ENCODE peak calls at places on chromosome 16, in five cellular contexts. One of them, this sample, is unnamed.

GRCh38 chr16:15855704-15856003 is 1.2 kb downstream of the MYH11 start:
- DNase-seq in sigmoid colon: no peak
- DNase-seq in prostate gland: no peak
- DNase-seq in transverse colon: no peak
- DNase-seq in breast epithelium: no peak
- DNase-seq in this sample: no peak

GRCh38 chr16:88923926-88924833 is 52.8 kb downstream of the CBFA2T3 start:
- DNase-seq in sigmoid colon: no peak
- DNase-seq in prostate gland: no peak
- DNase-seq in transverse colon: no peak
- DNase-seq in breast epithelium: no peak
- DNase-seq in this sample: no peak

GRCh38 chr16:15996432-15997109 is 47.2 kb downstream of the ABCC1 start:
- DNase-seq in breast epithelium: no peak
- DNase-seq in prostate gland: no peak
- DNase-seq in sigmoid colon: peak; percentile 78
- DNase-seq in transverse colon: no peak
- DNase-seq in this sample: no peak

GRCh38 chr16:75074920-75075687 is 41.5 kb downstream of the LDHD start:
- DNase-seq in transverse colon: peak; percentile 74
- DNase-seq in sigmoid colon: no peak
- DNase-seq in breast epithelium: no peak
- DNase-seq in prostate gland: no peak
- DNase-seq in this sample: no peak

GRCh38 chr16:11100239-11100750 is 155.7 kb downstream of the SOCS1 start:
- DNase-seq in sigmoid colon: peak; percentile 92
- DNase-seq in prostate gland: no peak
- DNase-seq in transverse colon: peak; percentile 53
- DNase-seq in breast epithelium: peak; percentile 33
- DNase-seq in this sample: peak; percentile 23

GRCh38 chr16:84786605-84787302 is 33.0 kb upstream of the CRISPLD2 start:
- DNase-seq in prostate gland: no peak
- DNase-seq in transverse colon: no peak
- DNase-seq in sigmoid colon: peak; percentile 70
- DNase-seq in breast epithelium: no peak
- DNase-seq in this sample: no peak

GRCh38 chr16:85879975-85880831 is 18.8 kb upstream of the IRF8 start:
- DNase-seq in breast epithelium: no peak
- DNase-seq in transverse colon: no peak
- DNase-seq in prostate gland: no peak
- DNase-seq in sigmoid colon: no peak
- DNase-seq in this sample: no peak

GRCh38 chr16:11636172-11636721 is 32.0 kb upstream of the SNN start:
- DNase-seq in breast epithelium: no peak
- DNase-seq in transverse colon: peak; percentile 57
- DNase-seq in prostate gland: peak; percentile 93
- DNase-seq in sigmoid colon: no peak
- DNase-seq in this sample: peak; percentile 72

GRCh38 chr16:23120562-23120961 is 28.7 kb downstream of the USP31 start:
- DNase-seq in transverse colon: no peak
- DNase-seq in prostate gland: no peak
- DNase-seq in sigmoid colon: no peak
- DNase-seq in breast epithelium: no peak
- DNase-seq in this sample: no peak

GRCh38 chr16:73813523-73813922 is 483.1 kb upstream of the PSMD7 start:
- DNase-seq in transverse colon: no peak
- DNase-seq in sigmoid colon: no peak
- DNase-seq in breast epithelium: no peak
- DNase-seq in prostate gland: no peak
- DNase-seq in this sample: no peak

GRCh38 chr16:89343501-89344291 is 126.2 kb downstream of the ZNF778 start:
- DNase-seq in sigmoid colon: no peak
- DNase-seq in breast epithelium: no peak
- DNase-seq in transverse colon: peak; percentile 40
- DNase-seq in prostate gland: no peak
- DNase-seq in this sample: no peak

GRCh38 chr16:56482667-56483236 is 31.4 kb downstream of the OGFOD1 start:
- DNase-seq in sigmoid colon: no peak
- DNase-seq in transverse colon: no peak
- DNase-seq in breast epithelium: no peak
- DNase-seq in prostate gland: no peak
- DNase-seq in this sample: no peak

GRCh38 chr16:85592700-85593502 is 20.2 kb upstream of the GSE1 start:
- DNase-seq in prostate gland: no peak
- DNase-seq in sigmoid colon: no peak
- DNase-seq in transverse colon: no peak
- DNase-seq in breast epithelium: no peak
- DNase-seq in this sample: no peak

GRCh38 chr16:20850981-20851380 is 44.7 kb downstream of the REXO5 start:
- DNase-seq in breast epithelium: no peak
- DNase-seq in prostate gland: no peak
- DNase-seq in transverse colon: no peak
- DNase-seq in sigmoid colon: no peak
- DNase-seq in this sample: no peak

GRCh38 chr16:14168146-14168545 is 97.0 kb downstream of the MRTFB start:
- DNase-seq in sigmoid colon: no peak
- DNase-seq in transverse colon: no peak
- DNase-seq in breast epithelium: no peak
- DNase-seq in prostate gland: no peak
- DNase-seq in this sample: no peak

GRCh38 chr16:88389621-88390160 is 6.9 kb downstream of the ZNF469 start:
- DNase-seq in transverse colon: no peak
- DNase-seq in breast epithelium: no peak
- DNase-seq in sigmoid colon: no peak
- DNase-seq in prostate gland: no peak
- DNase-seq in this sample: no peak

GRCh38 chr16:87457724-87458423 is 35.0 kb downstream of the ZCCHC14 start:
- DNase-seq in transverse colon: no peak
- DNase-seq in prostate gland: no peak
- DNase-seq in sigmoid colon: no peak
- DNase-seq in breast epithelium: peak; percentile 57
- DNase-seq in this sample: peak; percentile 39

GRCh38 chr16:88983771-88984687 is 7.0 kb upstream of the CBFA2T3 start:
- DNase-seq in sigmoid colon: no peak
- DNase-seq in transverse colon: no peak
- DNase-seq in prostate gland: no peak
- DNase-seq in breast epithelium: no peak
- DNase-seq in this sample: no peak

GRCh38 chr16:56610017-56610608 is 1.7 kb downstream of the MT2A start:
- DNase-seq in sigmoid colon: peak; percentile 83
- DNase-seq in transverse colon: peak; percentile 52
- DNase-seq in prostate gland: peak; percentile 49
- DNase-seq in breast epithelium: peak; percentile 91
- DNase-seq in this sample: no peak

GRCh38 chr16:84270531-84270930 is 24.1 kb upstream of the WFDC1 start:
- DNase-seq in sigmoid colon: no peak
- DNase-seq in prostate gland: no peak
- DNase-seq in breast epithelium: no peak
- DNase-seq in transverse colon: no peak
- DNase-seq in this sample: no peak

GRCh38 chr16:83482545-83483162 is 325.1 kb upstream of the HSBP1 start:
- DNase-seq in sigmoid colon: no peak
- DNase-seq in transverse colon: no peak
- DNase-seq in prostate gland: no peak
- DNase-seq in breast epithelium: no peak
- DNase-seq in this sample: no peak

GRCh38 chr16:82655315-82655714 is 28.5 kb downstream of the CDH13 start:
- DNase-seq in prostate gland: no peak
- DNase-seq in sigmoid colon: peak; percentile 43
- DNase-seq in breast epithelium: no peak
- DNase-seq in transverse colon: peak; percentile 45
- DNase-seq in this sample: no peak

GRCh38 chr16:88941933-88942909 is 34.8 kb downstream of the CBFA2T3 start:
- DNase-seq in breast epithelium: no peak
- DNase-seq in prostate gland: no peak
- DNase-seq in sigmoid colon: no peak
- DNase-seq in transverse colon: peak; percentile 69
- DNase-seq in this sample: peak; percentile 83

GRCh38 chr16:57185446-57185944 is 344 bp downstream of the PSME3IP1 start:
- DNase-seq in breast epithelium: peak; percentile 54
- DNase-seq in sigmoid colon: peak; percentile 82
- DNase-seq in transverse colon: peak; percentile 50
- DNase-seq in prostate gland: peak; percentile 30
- DNase-seq in this sample: no peak

GRCh38 chr16:65781363-65781762 is 585.1 kb upstream of the CDH5 start:
- DNase-seq in prostate gland: no peak
- DNase-seq in sigmoid colon: no peak
- DNase-seq in transverse colon: no peak
- DNase-seq in breast epithelium: no peak
- DNase-seq in this sample: no peak
- TF ChIP-seq POLR2AphosphoS5 in prostate gland: no peak
- TF ChIP-seq POLR2AphosphoS5 in sigmoid colon: no peak
- TF ChIP-seq POLR2AphosphoS5 in transverse colon: no peak
- TF ChIP-seq POLR2AphosphoS5 in breast epithelium: no peak
- TF ChIP-seq POLR2AphosphoS5 in this sample: no peak

DNA sequence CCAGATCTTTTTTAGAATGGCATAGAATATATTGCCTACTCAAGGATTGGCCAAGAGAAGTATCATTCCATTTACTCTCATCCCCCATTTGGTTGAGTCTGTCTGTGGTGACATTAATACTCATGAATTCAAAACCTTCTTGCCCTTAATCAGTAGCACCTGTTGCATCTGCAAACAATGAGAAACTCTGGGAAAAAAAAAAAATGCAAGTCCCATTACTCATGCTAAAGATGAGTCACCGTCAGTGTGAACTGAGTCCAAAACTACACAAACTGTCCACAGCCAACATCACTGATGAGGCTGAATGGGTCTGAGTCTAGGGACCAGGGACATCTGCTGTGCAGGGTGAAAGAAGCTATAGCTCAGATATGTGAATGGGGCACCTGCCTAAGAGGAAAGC is 96.9 kb upstream of the ADAMTS18 start:
- DNase-seq in transverse colon: no peak
- DNase-seq in sigmoid colon: no peak
- DNase-seq in breast epithelium: no peak
- DNase-seq in prostate gland: no peak
- DNase-seq in this sample: no peak
- TF ChIP-seq POLR2AphosphoS5 in transverse colon: no peak
- TF ChIP-seq POLR2AphosphoS5 in sigmoid colon: no peak
- TF ChIP-seq POLR2AphosphoS5 in breast epithelium: no peak
- TF ChIP-seq POLR2AphosphoS5 in prostate gland: no peak
- TF ChIP-seq POLR2AphosphoS5 in this sample: no peak

GRCh38 chr16:1634541-1634940 is 22.4 kb downstream of the CRAMP1 start:
- DNase-seq in breast epithelium: no peak
- DNase-seq in sigmoid colon: no peak
- DNase-seq in transverse colon: no peak
- DNase-seq in prostate gland: no peak
- DNase-seq in this sample: no peak
- TF ChIP-seq POLR2AphosphoS5 in breast epithelium: no peak
- TF ChIP-seq POLR2AphosphoS5 in sigmoid colon: no peak
- TF ChIP-seq POLR2AphosphoS5 in transverse colon: no peak
- TF ChIP-seq POLR2AphosphoS5 in prostate gland: no peak
- TF ChIP-seq POLR2AphosphoS5 in this sample: no peak

GRCh38 chr16:50657251-50657650 is 23.9 kb downstream of the SNX20 start:
- DNase-seq in prostate gland: no peak
- DNase-seq in transverse colon: no peak
- DNase-seq in breast epithelium: no peak
- DNase-seq in sigmoid colon: no peak
- DNase-seq in this sample: no peak

GRCh38 chr16:50653056-50653455 is 28.1 kb downstream of the SNX20 start:
- DNase-seq in prostate gland: no peak
- DNase-seq in transverse colon: no peak
- DNase-seq in breast epithelium: no peak
- DNase-seq in sigmoid colon: no peak
- DNase-seq in this sample: no peak

GRCh38 chr16:50655558-50656055 is 25.5 kb downstream of the SNX20 start:
- DNase-seq in breast epithelium: no peak
- DNase-seq in sigmoid colon: no peak
- DNase-seq in transverse colon: no peak
- DNase-seq in prostate gland: no peak
- DNase-seq in this sample: no peak

GRCh38 chr16:50651835-50652438 is 29.2 kb downstream of the SNX20 start:
- DNase-seq in transverse colon: no peak
- DNase-seq in sigmoid colon: no peak
- DNase-seq in breast epithelium: no peak
- DNase-seq in prostate gland: no peak
- DNase-seq in this sample: no peak

DNA sequence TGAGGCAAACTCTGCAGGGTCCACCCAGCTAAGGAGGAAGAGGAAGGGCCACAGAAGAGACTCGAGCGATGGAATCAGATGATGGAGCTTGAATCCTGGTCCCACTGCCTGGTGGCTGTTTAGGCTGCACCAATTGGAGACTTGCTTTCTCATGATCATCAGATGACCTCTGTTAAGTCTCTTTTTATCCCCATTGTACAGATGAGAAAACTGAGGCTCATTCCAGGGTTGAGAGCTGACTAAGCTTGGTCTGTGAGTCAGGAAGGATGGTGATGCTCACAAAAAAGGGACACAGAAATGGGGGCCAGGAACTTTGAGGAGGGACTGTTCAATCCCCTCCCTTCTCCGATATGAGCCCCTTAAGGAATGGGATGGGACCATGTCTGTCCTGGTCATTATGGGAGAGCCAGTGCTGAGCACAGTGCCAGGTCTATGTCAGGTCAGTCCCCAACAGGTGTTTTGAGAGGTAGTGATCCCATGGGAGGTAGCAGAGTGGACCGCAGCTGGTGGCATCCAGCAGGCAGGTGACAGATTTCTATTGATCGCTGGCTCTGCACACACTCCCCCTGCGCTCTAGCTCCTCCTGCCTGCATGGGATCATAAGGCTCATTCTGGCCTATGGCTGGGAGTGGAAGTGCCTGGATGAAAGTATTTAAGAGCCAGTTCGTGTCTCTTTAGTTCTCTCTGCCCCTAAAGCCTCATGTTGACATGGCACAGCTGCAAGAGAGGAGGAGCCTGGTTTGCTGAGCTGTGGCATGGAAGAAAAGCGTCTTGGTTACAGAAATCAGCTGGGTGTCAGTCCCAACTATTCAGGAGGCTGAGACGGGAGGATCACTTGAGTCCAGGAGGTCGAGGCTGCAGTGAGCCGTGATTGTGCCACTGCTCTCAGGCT is 27.2 kb downstream of the SNX20 start:
- DNase-seq in prostate gland: no peak
- DNase-seq in transverse colon: no peak
- DNase-seq in sigmoid colon: no peak
- DNase-seq in breast epithelium: no peak
- DNase-seq in this sample: no peak
- TF ChIP-seq POLR2AphosphoS5 in prostate gland: no peak
- TF ChIP-seq POLR2AphosphoS5 in transverse colon: no peak
- TF ChIP-seq POLR2AphosphoS5 in sigmoid colon: no peak
- TF ChIP-seq POLR2AphosphoS5 in breast epithelium: no peak
- TF ChIP-seq POLR2AphosphoS5 in this sample: no peak

DNA sequence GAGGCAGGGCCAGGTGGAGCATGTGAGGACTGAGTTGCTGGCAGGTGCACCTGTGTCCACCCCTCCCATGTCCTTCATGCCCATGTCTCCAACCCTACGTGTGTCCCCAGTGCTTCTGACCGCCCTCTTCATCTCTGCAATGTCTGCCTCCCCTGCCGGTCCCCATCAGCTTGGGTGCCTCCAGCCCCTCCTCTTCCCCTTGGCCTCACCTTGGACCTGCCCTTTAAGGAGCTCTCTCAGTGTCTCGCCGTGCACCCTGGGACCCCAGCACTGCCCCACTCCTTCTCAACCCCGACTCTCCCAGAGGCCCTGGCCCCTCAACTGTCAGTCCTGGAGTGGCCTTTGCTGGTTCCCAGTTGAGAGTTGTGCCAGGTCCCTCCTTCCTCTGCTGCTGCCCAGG is 15.0 kb downstream of the RIPOR1 start:
- DNase-seq in prostate gland: no peak
- DNase-seq in sigmoid colon: no peak
- DNase-seq in breast epithelium: no peak
- DNase-seq in transverse colon: peak; percentile 5
- DNase-seq in this sample: no peak
- TF ChIP-seq POLR2AphosphoS5 in prostate gland: no peak
- TF ChIP-seq POLR2AphosphoS5 in sigmoid colon: no peak
- TF ChIP-seq POLR2AphosphoS5 in breast epithelium: no peak
- TF ChIP-seq POLR2AphosphoS5 in transverse colon: no peak
- TF ChIP-seq POLR2AphosphoS5 in this sample: no peak

This sample was measured in H1.